ENCODE peak calls at places on chromosomes 6 and 20, in six cellular contexts. One of them, this sample, is unnamed.

GRCh38 chr20:48703107-48703506 is 124.7 kb downstream of the PREX1 start:
- DNase-seq in mesendoderm: no peak
- DNase-seq in H1: no peak
- DNase-seq in neuronal stem cell: no peak
- DNase-seq in IMR-90: no peak
- DNase-seq in H9: no peak
- DNase-seq in this sample: no peak

GRCh38 chr6:12911387-12911960 is 194.9 kb downstream of the PHACTR1 start:
- DNase-seq in mesendoderm: peak
- DNase-seq in H9: no peak
- DNase-seq in H1: no peak
- DNase-seq in IMR-90: peak
- DNase-seq in neuronal stem cell: no peak
- DNase-seq in this sample: peak

GRCh38 chr6:7236312-7237209 is 76.4 kb downstream of the SSR1 start:
- DNase-seq in mesendoderm: no peak
- DNase-seq in H1: no peak
- DNase-seq in H9: no peak
- DNase-seq in IMR-90: no peak
- DNase-seq in neuronal stem cell: no peak
- DNase-seq in this sample: no peak

GRCh38 chr20:63217706-63218105 is 1.8 kb upstream of the YTHDF1 start:
- DNase-seq in H9: no peak
- DNase-seq in H1: no peak
- DNase-seq in neuronal stem cell: no peak
- DNase-seq in mesendoderm: no peak
- DNase-seq in IMR-90: no peak
- DNase-seq in this sample: no peak

GRCh38 chr6:108732101-108732870 is 115.9 kb upstream of the ARMC2 start:
- DNase-seq in mesendoderm: peak
- DNase-seq in H1: no peak
- DNase-seq in neuronal stem cell: no peak
- DNase-seq in IMR-90: peak
- DNase-seq in H9: peak
- DNase-seq in this sample: no peak

GRCh38 chr6:106377061-106377540 is 16.6 kb downstream of the CRYBG1 start:
- DNase-seq in H9: no peak
- DNase-seq in neuronal stem cell: no peak
- DNase-seq in IMR-90: peak
- DNase-seq in H1: no peak
- DNase-seq in mesendoderm: no peak
- DNase-seq in this sample: no peak

GRCh38 chr20:25750765-25751696 is 54.4 kb upstream of the ZNF337 start:
- DNase-seq in mesendoderm: peak
- DNase-seq in IMR-90: peak
- DNase-seq in H1: no peak
- DNase-seq in H9: peak
- DNase-seq in neuronal stem cell: no peak
- DNase-seq in this sample: no peak

GRCh38 chr6:102223942-102224341 is 830.4 kb downstream of the GRIK2 start:
- DNase-seq in H9: no peak
- DNase-seq in H1: no peak
- DNase-seq in neuronal stem cell: no peak
- DNase-seq in mesendoderm: no peak
- DNase-seq in IMR-90: no peak
- DNase-seq in this sample: no peak

GRCh38 chr20:36097331-36097730 is 57.2 kb upstream of the EPB41L1 start:
- DNase-seq in neuronal stem cell: no peak
- DNase-seq in H1: no peak
- DNase-seq in H9: no peak
- DNase-seq in IMR-90: peak
- DNase-seq in mesendoderm: peak
- DNase-seq in this sample: no peak

GRCh38 chr6:113306552-113307145 is 550.5 kb upstream of the MARCKS start:
- DNase-seq in neuronal stem cell: peak
- DNase-seq in H1: peak
- DNase-seq in IMR-90: no peak
- DNase-seq in mesendoderm: peak
- DNase-seq in H9: peak
- DNase-seq in this sample: peak

GRCh38 chr20:9615766-9616454 is 101.5 kb downstream of the LAMP5 start:
- DNase-seq in H1: no peak
- DNase-seq in IMR-90: no peak
- DNase-seq in H9: no peak
- DNase-seq in neuronal stem cell: no peak
- DNase-seq in mesendoderm: no peak
- DNase-seq in this sample: no peak

DNA sequence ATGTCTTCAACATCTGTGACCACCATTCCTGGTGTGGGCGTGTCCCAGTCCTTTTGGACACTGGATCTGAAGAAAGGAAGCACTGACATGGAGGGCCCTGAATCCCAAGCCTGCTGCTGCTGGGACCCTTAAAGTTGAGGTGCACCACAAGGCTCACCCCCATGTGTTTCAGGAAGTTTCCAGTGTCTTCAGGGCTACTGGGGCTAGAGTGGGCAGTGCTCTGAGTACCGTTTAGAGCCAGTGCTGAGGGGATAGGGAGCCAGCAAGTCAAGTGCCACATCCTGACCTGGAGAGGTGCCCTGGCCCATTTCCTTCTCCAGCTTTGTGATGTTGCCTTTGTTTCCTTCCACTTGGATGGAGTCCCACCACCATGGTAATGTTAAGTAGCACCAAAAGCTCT is 687 bp upstream of the DEF6 start:
- DNase-seq in H1: no peak
- DNase-seq in H9: no peak
- DNase-seq in neuronal stem cell: no peak
- DNase-seq in IMR-90: no peak
- DNase-seq in mesendoderm: no peak
- DNase-seq in this sample: no peak
- H2BK15ac ChIP-seq in H1: peak
- H2BK15ac ChIP-seq in H9: no peak
- H2BK15ac ChIP-seq in neuronal stem cell: no peak
- H2BK15ac ChIP-seq in IMR-90: no peak
- H2BK15ac ChIP-seq in mesendoderm: no peak
- H2BK15ac ChIP-seq in this sample: no peak

GRCh38 chr20:32586291-32586690 is 1.2 kb upstream of the NOL4L start:
- DNase-seq in H1: no peak
- DNase-seq in neuronal stem cell: no peak
- DNase-seq in IMR-90: no peak
- DNase-seq in H9: no peak
- DNase-seq in mesendoderm: no peak
- DNase-seq in this sample: no peak

GRCh38 chr20:32582659-32583580 is 2.2 kb downstream of the NOL4L start:
- DNase-seq in mesendoderm: peak
- DNase-seq in IMR-90: no peak
- DNase-seq in H1: no peak
- DNase-seq in neuronal stem cell: peak
- DNase-seq in H9: no peak
- DNase-seq in this sample: peak

GRCh38 chr20:32583581-32584045 is 1.5 kb downstream of the NOL4L start:
- DNase-seq in H9: no peak
- DNase-seq in IMR-90: no peak
- DNase-seq in neuronal stem cell: no peak
- DNase-seq in H1: no peak
- DNase-seq in mesendoderm: peak
- DNase-seq in this sample: no peak

GRCh38 chr20:32585519-32586127 is 490 bp upstream of the NOL4L start:
- DNase-seq in neuronal stem cell: no peak
- DNase-seq in IMR-90: no peak
- DNase-seq in H1: no peak
- DNase-seq in mesendoderm: no peak
- DNase-seq in H9: no peak
- DNase-seq in this sample: no peak

GRCh38 chr20:32585011-32585518 is at the start of gene NOL4L:
- DNase-seq in H9: no peak
- DNase-seq in neuronal stem cell: no peak
- DNase-seq in IMR-90: no peak
- DNase-seq in mesendoderm: no peak
- DNase-seq in H1: no peak
- DNase-seq in this sample: peak
- H2BK120ac ChIP-seq in H9: no peak
- H2BK120ac ChIP-seq in neuronal stem cell: peak
- H2BK120ac ChIP-seq in IMR-90: no peak
- H2BK120ac ChIP-seq in mesendoderm: no peak
- H2BK120ac ChIP-seq in H1: no peak
- H2BK120ac ChIP-seq in this sample: no peak

DNA sequence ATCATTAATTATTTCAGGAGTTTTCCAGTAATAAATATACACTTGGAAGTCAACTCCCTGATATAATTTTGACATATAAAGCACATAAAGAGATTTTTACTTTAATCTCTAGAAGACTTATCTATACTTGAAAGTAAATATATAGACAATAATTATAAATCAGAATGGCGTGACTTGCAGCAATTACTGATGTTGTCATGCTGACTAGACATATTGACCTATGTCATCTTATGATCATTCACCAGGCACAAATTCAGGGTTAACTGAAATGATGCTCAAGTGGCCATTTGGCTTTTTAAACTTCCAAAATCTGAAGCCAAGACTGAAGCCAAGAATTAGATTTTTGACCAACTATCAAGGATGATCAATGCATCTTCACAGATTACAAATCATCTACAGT is 192.2 kb downstream of the MCHR2 start:
- DNase-seq in H9: no peak
- DNase-seq in IMR-90: no peak
- DNase-seq in mesendoderm: no peak
- DNase-seq in H1: no peak
- DNase-seq in neuronal stem cell: no peak
- DNase-seq in this sample: no peak
- H2BK15ac ChIP-seq in H9: no peak
- H2BK15ac ChIP-seq in IMR-90: no peak
- H2BK15ac ChIP-seq in mesendoderm: no peak
- H2BK15ac ChIP-seq in H1: no peak
- H2BK15ac ChIP-seq in neuronal stem cell: no peak
- H2BK15ac ChIP-seq in this sample: no peak

GRCh38 chr6:14635933-14636599 is 518.5 kb downstream of the CD83 start:
- DNase-seq in IMR-90: no peak
- DNase-seq in mesendoderm: no peak
- DNase-seq in H9: no peak
- DNase-seq in H1: no peak
- DNase-seq in neuronal stem cell: no peak
- DNase-seq in this sample: no peak
- H2BK120ac ChIP-seq in IMR-90: no peak
- H2BK120ac ChIP-seq in mesendoderm: no peak
- H2BK120ac ChIP-seq in H9: no peak
- H2BK120ac ChIP-seq in H1: no peak
- H2BK120ac ChIP-seq in neuronal stem cell: no peak
- H2BK120ac ChIP-seq in this sample: no peak

GRCh38 chr20:23302801-23303200 is 47.8 kb upstream of the NXT1 start:
- DNase-seq in H9: no peak
- DNase-seq in H1: no peak
- DNase-seq in mesendoderm: no peak
- DNase-seq in neuronal stem cell: no peak
- DNase-seq in IMR-90: no peak
- DNase-seq in this sample: no peak
- H2BK15ac ChIP-seq in H9: no peak
- H2BK15ac ChIP-seq in H1: no peak
- H2BK15ac ChIP-seq in mesendoderm: no peak
- H2BK15ac ChIP-seq in neuronal stem cell: no peak
- H2BK15ac ChIP-seq in IMR-90: no peak
- H2BK15ac ChIP-seq in this sample: no peak

DNA sequence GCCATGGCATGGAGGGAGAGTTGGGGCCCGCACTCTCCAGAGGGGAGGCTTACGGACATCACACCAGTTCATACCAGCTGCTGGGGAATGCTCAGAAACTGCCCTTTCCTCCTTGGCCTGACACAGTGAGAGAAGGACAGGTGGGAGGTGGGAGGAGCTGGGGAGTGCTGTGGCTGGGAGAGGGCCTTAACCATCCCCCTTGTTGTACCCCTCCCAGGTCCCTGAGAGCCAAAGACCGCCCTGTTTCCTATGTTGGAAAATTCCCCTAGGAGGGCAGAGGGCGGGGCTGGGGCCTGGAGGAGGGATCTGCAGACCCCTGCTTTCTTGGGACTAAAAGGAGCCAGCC is 24.1 kb downstream of the FOXP4 start:
- DNase-seq in H1: no peak
- DNase-seq in H9: peak
- DNase-seq in IMR-90: no peak
- DNase-seq in neuronal stem cell: peak
- DNase-seq in mesendoderm: peak
- DNase-seq in this sample: no peak
- H2BK120ac ChIP-seq in H1: no peak
- H2BK120ac ChIP-seq in H9: no peak
- H2BK120ac ChIP-seq in IMR-90: no peak
- H2BK120ac ChIP-seq in neuronal stem cell: peak
- H2BK120ac ChIP-seq in mesendoderm: no peak
- H2BK120ac ChIP-seq in this sample: no peak

DNA sequence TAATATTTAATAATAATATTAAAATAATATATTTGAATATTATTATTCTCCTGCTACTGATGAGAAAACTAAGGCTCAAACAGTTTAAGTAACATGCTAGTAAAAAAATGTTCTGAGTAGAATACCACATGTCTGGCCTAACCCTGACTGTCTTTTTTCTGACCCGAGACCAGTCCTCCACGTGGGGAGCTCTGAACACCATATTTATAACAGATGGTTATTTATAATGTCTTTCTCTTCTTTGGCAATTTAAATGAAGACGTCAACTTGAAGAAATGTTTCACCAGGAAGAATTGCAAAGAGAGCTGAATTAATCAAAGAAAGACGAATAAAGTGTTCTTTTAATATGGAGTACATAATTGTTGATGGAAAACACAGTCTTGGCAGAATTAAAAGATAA is 82.0 kb downstream of the SLC22A3 start:
- DNase-seq in IMR-90: no peak
- DNase-seq in neuronal stem cell: no peak
- DNase-seq in mesendoderm: no peak
- DNase-seq in H1: no peak
- DNase-seq in H9: no peak
- DNase-seq in this sample: no peak
- H2BK15ac ChIP-seq in IMR-90: no peak
- H2BK15ac ChIP-seq in neuronal stem cell: no peak
- H2BK15ac ChIP-seq in mesendoderm: no peak
- H2BK15ac ChIP-seq in H1: no peak
- H2BK15ac ChIP-seq in H9: no peak
- H2BK15ac ChIP-seq in this sample: no peak

DNA sequence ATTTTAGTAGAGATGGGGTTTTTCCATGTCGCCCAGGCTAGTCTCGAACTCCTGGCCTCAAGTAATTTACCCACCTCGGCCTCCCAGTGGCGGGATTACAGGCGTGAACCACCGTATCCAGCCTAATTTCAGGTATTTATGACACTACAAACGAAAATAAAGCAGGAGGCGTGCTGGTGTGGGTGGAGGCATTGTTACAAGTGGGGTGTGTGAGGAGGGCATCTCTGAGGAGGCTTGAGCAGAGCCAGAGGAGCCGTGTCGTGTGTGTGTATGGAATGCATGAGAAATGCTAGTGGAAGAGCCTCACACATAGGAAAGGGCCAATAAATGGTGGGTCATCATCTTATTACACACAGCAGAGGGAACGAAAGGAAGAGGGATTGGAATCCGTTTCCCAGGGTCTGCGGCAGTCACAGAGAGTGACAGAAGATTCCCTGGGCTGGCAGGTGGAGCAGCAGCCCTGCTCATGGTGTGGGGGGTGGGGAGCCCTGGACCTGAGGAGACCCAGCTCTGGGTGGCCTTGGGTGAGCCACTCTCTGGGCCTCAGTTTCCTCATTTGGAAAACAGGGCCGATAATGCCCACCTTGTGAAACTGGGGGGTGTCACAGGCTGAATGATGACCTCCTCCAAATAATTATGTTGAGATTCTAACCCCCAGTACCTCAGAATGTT is 17.2 kb upstream of the PEDS1 start:
- DNase-seq in H1: no peak
- DNase-seq in H9: peak
- DNase-seq in IMR-90: no peak
- DNase-seq in neuronal stem cell: no peak
- DNase-seq in mesendoderm: no peak
- DNase-seq in this sample: no peak
- H2BK120ac ChIP-seq in H1: no peak
- H2BK120ac ChIP-seq in H9: no peak
- H2BK120ac ChIP-seq in IMR-90: no peak
- H2BK120ac ChIP-seq in neuronal stem cell: no peak
- H2BK120ac ChIP-seq in mesendoderm: no peak
- H2BK120ac ChIP-seq in this sample: no peak

GRCh38 chr6:35046098-35046497 is 95.0 kb downstream of the TCP11 start:
- DNase-seq in IMR-90: no peak
- DNase-seq in neuronal stem cell: peak
- DNase-seq in H1: no peak
- DNase-seq in H9: no peak
- DNase-seq in mesendoderm: no peak
- DNase-seq in this sample: no peak
- H2BK15ac ChIP-seq in IMR-90: no peak
- H2BK15ac ChIP-seq in neuronal stem cell: no peak
- H2BK15ac ChIP-seq in H1: no peak
- H2BK15ac ChIP-seq in H9: no peak
- H2BK15ac ChIP-seq in mesendoderm: no peak
- H2BK15ac ChIP-seq in this sample: no peak